ENCODE peak calls at places on chromosomes 4 and X, in six cellular contexts. A is left ventricle myocardium inferior, R is astrocyte of the spinal cord, J is adipocyte, E is WERI-Rb-1, W is GM06990. L is an unnamed sample.

GRCh38 chr4:48295116-48295515 is 25.5 kb upstream of the TEC start:
- DNase-seq in A (no peak), R (no peak), J (peak), E (no peak), W (no peak), L (peak)

GRCh38 chrX:149962859-149963757 is 24.8 kb upstream of the EOLA2 start:
- DNase-seq in A (no peak), R (peak), J (peak), E (peak), W (no peak), L (peak)

GRCh38 chr4:62394751-62395150 is 1194.6 kb downstream of the ADGRL3 start:
- DNase-seq in A (no peak), R (no peak), J (no peak), E (no peak), W (no peak), L (no peak)

GRCh38 chr4:136036744-136037143 is 1495.5 kb downstream of the PCDH18 start:
- DNase-seq in A (no peak), R (peak), J (peak), E (no peak), W (no peak), L (peak)

GRCh38 chr4:169253904-169254303 is 16.9 kb downstream of the SH3RF1 start:
- DNase-seq in A (no peak), R (peak), J (peak), E (no peak), W (no peak), L (peak)

GRCh38 chr4:40586729-40587128 is 42.9 kb downstream of the RBM47 start:
- DNase-seq in A (no peak), R (no peak), J (no peak), E (no peak), W (no peak), L (no peak)

GRCh38 chr4:175970734-175971133 is 94.9 kb upstream of the WDR17 start:
- DNase-seq in A (no peak), R (peak), J (peak), E (no peak), W (no peak), L (no peak)

GRCh38 chr4:75924309-75924708 is 16.5 kb downstream of the NAAA start:
- DNase-seq in A (no peak), R (no peak), J (no peak), E (no peak), W (no peak), L (no peak)

GRCh38 chr4:133151301-133151680 is 2.2 kb downstream of the PCDH10 start:
- DNase-seq in A (no peak), R (peak), J (peak), E (peak), W (no peak), L (no peak)

GRCh38 chr4:133150643-133151300 is 1.7 kb downstream of the PCDH10 start:
- DNase-seq in A (no peak), R (peak), J (peak), E (peak), W (no peak), L (no peak)

GRCh38 chr4:133149364-133149695 is 236 bp downstream of the PCDH10 start:
- DNase-seq in A (no peak), R (no peak), J (no peak), E (no peak), W (no peak), L (no peak)

GRCh38 chr4:133148690-133149363 is at the start of gene PCDH10:
- DNase-seq in A (peak), R (peak), J (peak), E (peak), W (peak), L (peak)

GRCh38 chr4:133149932-133150642 is 993 bp downstream of the PCDH10 start:
- DNase-seq in A (no peak), R (peak), J (peak), E (no peak), W (no peak), L (no peak)
- H3K4me3 ChIP-seq in A (peak), R (peak), J (peak), E (peak), W (no peak), L (peak)

GRCh38 chr4:183860726-183861125 is 44.4 kb upstream of the STOX2 start:
- DNase-seq in A (no peak), R (no peak), J (no peak), E (no peak), W (no peak), L (no peak)
- H3K4me3 ChIP-seq in A (no peak), R (no peak), J (no peak), E (no peak), W (no peak), L (no peak)

GRCh38 chr4:14254252-14254651 is 626.7 kb upstream of the BOD1L1 start:
- DNase-seq in A (peak), R (peak), J (peak), E (peak), W (peak), L (peak)

GRCh38 chr4:14247767-14248166 is 620.2 kb upstream of the BOD1L1 start:
- DNase-seq in A (no peak), R (no peak), J (no peak), E (no peak), W (no peak), L (no peak)

GRCh38 chr4:14254806-14255445 is 627.4 kb upstream of the BOD1L1 start:
- DNase-seq in A (no peak), R (no peak), J (no peak), E (no peak), W (no peak), L (no peak)

DNA sequence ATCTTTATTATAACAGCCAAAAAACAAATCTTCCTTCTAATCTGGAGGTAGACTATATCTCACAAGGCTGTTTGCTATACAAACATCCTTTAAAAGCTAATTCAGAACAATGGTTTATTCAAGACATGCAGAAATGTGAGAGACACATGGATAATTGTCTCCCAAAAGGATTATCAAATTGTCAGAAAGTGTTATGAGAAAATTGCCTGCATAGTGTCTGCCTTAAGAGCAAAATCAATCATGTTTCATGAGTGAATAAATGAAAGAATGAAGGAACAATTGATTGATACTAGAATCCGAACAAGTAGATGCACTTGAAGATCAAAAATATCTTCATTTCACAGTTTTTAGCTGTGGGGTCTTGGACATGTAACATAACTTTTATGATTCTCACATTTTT is 621.7 kb upstream of the BOD1L1 start:
- DNase-seq in A (no peak), R (no peak), J (no peak), E (no peak), W (no peak), L (no peak)
- H3K4me3 ChIP-seq in A (no peak), R (no peak), J (no peak), E (no peak), W (no peak), L (no peak)

GRCh38 chr4:89249313-89249712 is 58.3 kb downstream of the GPRIN3 start:
- DNase-seq in A (no peak), R (no peak), J (no peak), E (no peak), W (no peak), L (no peak)

GRCh38 chr4:89249716-89250361 is 57.8 kb downstream of the GPRIN3 start:
- DNase-seq in A (no peak), R (no peak), J (no peak), E (peak), W (no peak), L (no peak)

GRCh38 chr4:89253306-89253705 is 54.3 kb downstream of the GPRIN3 start:
- DNase-seq in A (no peak), R (no peak), J (no peak), E (no peak), W (no peak), L (no peak)

GRCh38 chr4:89248879-89249281 is 58.7 kb downstream of the GPRIN3 start:
- DNase-seq in A (no peak), R (no peak), J (no peak), E (no peak), W (no peak), L (peak)

GRCh38 chr4:89251396-89251795 is 56.2 kb downstream of the GPRIN3 start:
- DNase-seq in A (no peak), R (no peak), J (no peak), E (no peak), W (no peak), L (no peak)
- H3K4me3 ChIP-seq in A (no peak), R (no peak), J (no peak), E (no peak), W (no peak), L (no peak)

DNA sequence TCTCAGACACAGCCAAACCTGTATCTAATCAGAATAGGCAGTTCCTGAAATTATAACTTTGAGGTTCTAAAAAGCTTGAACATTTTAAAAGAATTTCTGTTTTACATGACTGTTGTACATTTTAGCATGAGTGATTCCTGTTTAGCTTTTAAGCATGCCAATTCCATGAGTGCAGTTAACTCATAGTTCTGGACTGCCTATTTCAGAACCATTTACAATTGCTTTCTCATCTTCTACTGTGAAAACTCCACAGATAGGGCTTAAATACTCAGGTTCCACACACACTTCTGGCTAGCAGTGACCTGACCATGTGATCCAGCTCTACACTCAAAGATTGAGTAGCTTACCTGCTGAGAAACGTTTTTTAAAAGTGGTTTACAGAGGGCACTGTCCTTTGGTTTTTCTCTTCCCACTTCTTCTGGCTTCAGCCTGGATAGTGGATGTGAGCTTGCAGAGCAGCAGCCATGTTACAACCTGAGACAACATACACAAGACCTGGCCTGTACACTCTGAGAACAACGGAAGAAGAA is 280.8 kb downstream of the ANKRD50 start:
- DNase-seq in A (no peak), R (no peak), J (peak), E (no peak), W (no peak), L (no peak)
- H3K4me3 ChIP-seq in A (no peak), R (no peak), J (no peak), E (no peak), W (no peak), L (no peak)

GRCh38 chr4:30725562-30725961 is 5.4 kb downstream of the PCDH7 start:
- DNase-seq in A (no peak), R (no peak), J (no peak), E (no peak), W (no peak), L (no peak)
- H3K4me3 ChIP-seq in A (peak), R (no peak), J (peak), E (no peak), W (no peak), L (peak)

DNA sequence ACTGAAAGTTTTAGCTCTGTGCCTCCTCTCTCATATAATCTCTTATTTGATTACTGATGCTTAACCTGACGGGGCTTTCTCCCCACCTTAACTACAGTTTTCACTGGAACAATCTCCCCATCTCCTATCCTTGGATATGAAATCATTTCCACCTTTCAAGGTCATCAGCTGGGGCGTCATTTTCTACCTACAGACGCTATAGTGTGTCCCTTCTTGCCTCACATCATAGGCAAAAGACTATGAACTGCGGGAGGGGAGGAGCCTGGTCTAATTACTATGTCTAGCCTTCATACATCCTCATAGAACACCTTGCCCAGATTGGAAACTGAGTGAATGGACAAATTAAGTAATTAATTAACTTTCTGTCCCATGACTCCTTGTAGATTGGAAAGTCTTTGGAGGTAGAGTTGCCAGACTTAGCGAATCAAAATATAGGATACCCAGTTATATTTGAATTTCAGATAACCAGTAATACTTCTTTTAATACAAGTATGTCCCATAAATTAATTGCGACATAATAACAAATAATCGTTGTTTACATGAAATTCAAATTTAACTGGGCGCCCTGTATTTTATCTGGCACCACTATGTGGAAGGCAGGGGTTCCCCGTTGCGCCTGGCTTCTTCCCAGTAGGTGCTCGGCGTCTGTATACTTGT is 762 bp upstream of the ATP6AP2 start:
- DNase-seq in A (no peak), R (peak), J (no peak), E (no peak), W (no peak), L (no peak)
- H3K4me3 ChIP-seq in A (peak), R (peak), J (peak), E (peak), W (peak), L (peak)

DNA sequence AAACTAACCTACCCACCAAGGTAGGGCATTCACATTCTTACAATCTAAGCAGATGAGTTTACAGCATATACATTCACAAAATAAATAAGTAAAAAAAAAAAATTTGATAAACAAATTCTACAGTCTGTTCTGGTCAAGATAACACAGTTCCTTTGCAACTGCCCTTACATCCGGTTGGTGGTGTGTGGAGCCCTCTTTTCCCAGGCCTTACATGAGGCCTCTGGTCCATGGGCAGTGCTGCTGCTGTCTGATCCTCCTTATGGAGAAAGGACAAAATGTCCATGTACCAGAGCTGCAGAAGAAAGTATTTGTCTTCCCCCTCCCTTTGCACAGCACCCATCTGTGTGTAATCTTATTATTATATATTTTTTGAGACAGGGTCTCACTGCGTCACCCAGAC is 2.2 kb upstream of the SEPTIN11 start:
- DNase-seq in A (no peak), R (no peak), J (no peak), E (no peak), W (no peak), L (no peak)
- H3K4me3 ChIP-seq in A (no peak), R (peak), J (peak), E (no peak), W (no peak), L (peak)

GRCh38 chr4:24622435-24622834 is 38.1 kb upstream of the DHX15 start:
- DNase-seq in A (no peak), R (no peak), J (no peak), E (no peak), W (no peak), L (no peak)
- H3K4me3 ChIP-seq in A (no peak), R (no peak), J (no peak), E (no peak), W (no peak), L (no peak)

DNA sequence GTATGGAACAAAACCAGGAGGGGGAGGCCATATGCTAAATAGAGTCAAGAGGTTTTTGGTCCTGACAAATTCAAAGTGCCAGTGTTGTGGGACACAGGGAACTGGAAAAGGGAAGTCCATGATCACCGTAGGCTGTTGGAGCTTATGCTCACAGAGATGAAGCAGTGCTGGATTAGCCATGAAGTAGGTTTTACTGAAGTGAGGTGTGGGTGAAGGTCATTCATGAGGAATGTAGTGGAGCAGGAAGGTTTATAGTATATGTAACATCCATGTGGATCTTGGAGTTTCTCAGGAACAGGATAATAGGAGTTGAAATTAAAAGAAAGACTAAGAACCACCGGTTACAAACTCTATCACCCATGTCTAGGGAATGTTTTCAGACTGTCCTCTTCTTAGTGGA is 256.1 kb upstream of the PITX2 start:
- DNase-seq in A (no peak), R (no peak), J (no peak), E (no peak), W (no peak), L (no peak)
- H3K4me3 ChIP-seq in A (no peak), R (no peak), J (no peak), E (no peak), W (no peak), L (no peak)

L was measured in astrocyte of the cerebellum.